ENCODE peak calls at places on chromosomes 13 and 19, in seven cellular contexts. One of them, this sample, is unnamed.

GRCh38 chr19:28296506-28296905 is 916.4 kb downstream of the UQCRFS1 start:
- DNase-seq in H9: no peak
- DNase-seq in psoas muscle: no peak
- DNase-seq in pancreas: no peak
- DNase-seq in WERI-Rb-1: no peak
- DNase-seq in fibroblast of mammary gland: peak
- DNase-seq in fibroblast of lung: no peak
- DNase-seq in this sample: no peak

GRCh38 chr19:934865-935422 is 9.1 kb downstream of the ARID3A start:
- DNase-seq in H9: no peak
- DNase-seq in psoas muscle: peak
- DNase-seq in pancreas: peak
- DNase-seq in WERI-Rb-1: no peak
- DNase-seq in fibroblast of mammary gland: peak
- DNase-seq in fibroblast of lung: peak
- DNase-seq in this sample: peak

GRCh38 chr19:18494267-18494607 is 27.6 kb downstream of the ELL start:
- DNase-seq in H9: no peak
- DNase-seq in psoas muscle: no peak
- DNase-seq in pancreas: no peak
- DNase-seq in WERI-Rb-1: no peak
- DNase-seq in fibroblast of mammary gland: peak
- DNase-seq in fibroblast of lung: peak
- DNase-seq in this sample: no peak

GRCh38 chr13:97295279-97296182 is 73.4 kb downstream of the MBNL2 start:
- DNase-seq in H9: no peak
- DNase-seq in psoas muscle: no peak
- DNase-seq in pancreas: no peak
- DNase-seq in WERI-Rb-1: no peak
- DNase-seq in fibroblast of mammary gland: peak
- DNase-seq in fibroblast of lung: peak
- DNase-seq in this sample: no peak

GRCh38 chr19:31054430-31054829 is 294.8 kb downstream of the TSHZ3 start:
- DNase-seq in H9: peak
- DNase-seq in psoas muscle: no peak
- DNase-seq in pancreas: no peak
- DNase-seq in WERI-Rb-1: peak
- DNase-seq in fibroblast of mammary gland: peak
- DNase-seq in fibroblast of lung: peak
- DNase-seq in this sample: peak

GRCh38 chr19:17679526-17680234 is 8.5 kb downstream of the UNC13A start:
- DNase-seq in H9: no peak
- DNase-seq in psoas muscle: no peak
- DNase-seq in pancreas: no peak
- DNase-seq in WERI-Rb-1: peak
- DNase-seq in fibroblast of mammary gland: no peak
- DNase-seq in fibroblast of lung: no peak
- DNase-seq in this sample: no peak

GRCh38 chr13:39035799-39036198 is 2.1 kb downstream of the PROSER1 start:
- DNase-seq in H9: no peak
- DNase-seq in psoas muscle: no peak
- DNase-seq in pancreas: no peak
- DNase-seq in WERI-Rb-1: no peak
- DNase-seq in fibroblast of mammary gland: no peak
- DNase-seq in fibroblast of lung: no peak
- DNase-seq in this sample: no peak

GRCh38 chr19:38385804-38386257 is 2.0 kb downstream of the GGN start:
- DNase-seq in H9: peak
- DNase-seq in psoas muscle: no peak
- DNase-seq in pancreas: peak
- DNase-seq in WERI-Rb-1: no peak
- DNase-seq in fibroblast of mammary gland: no peak
- DNase-seq in fibroblast of lung: no peak
- DNase-seq in this sample: no peak

GRCh38 chr13:98225036-98225940 is 48.2 kb upstream of the RNF113B start:
- DNase-seq in H9: no peak
- DNase-seq in psoas muscle: no peak
- DNase-seq in pancreas: no peak
- DNase-seq in WERI-Rb-1: no peak
- DNase-seq in fibroblast of mammary gland: no peak
- DNase-seq in fibroblast of lung: no peak
- DNase-seq in this sample: peak

GRCh38 chr19:19006213-19006612 is 27.1 kb downstream of the SUGP2 start:
- DNase-seq in H9: no peak
- DNase-seq in psoas muscle: no peak
- DNase-seq in pancreas: no peak
- DNase-seq in WERI-Rb-1: no peak
- DNase-seq in fibroblast of mammary gland: peak
- DNase-seq in fibroblast of lung: no peak
- DNase-seq in this sample: no peak

GRCh38 chr13:48066310-48066989 is 28.5 kb downstream of the MED4 start:
- DNase-seq in H9: no peak
- DNase-seq in psoas muscle: no peak
- DNase-seq in pancreas: no peak
- DNase-seq in WERI-Rb-1: peak
- DNase-seq in fibroblast of mammary gland: peak
- DNase-seq in fibroblast of lung: peak
- DNase-seq in this sample: no peak

GRCh38 chr13:75830842-75831241 is 194.7 kb downstream of the LMO7 start:
- DNase-seq in H9: no peak
- DNase-seq in psoas muscle: no peak
- DNase-seq in pancreas: no peak
- DNase-seq in WERI-Rb-1: no peak
- DNase-seq in fibroblast of mammary gland: peak
- DNase-seq in fibroblast of lung: peak
- DNase-seq in this sample: no peak

GRCh38 chr19:57103573-57104277 is 16.1 kb upstream of the USP29 start:
- DNase-seq in H9: peak
- DNase-seq in psoas muscle: peak
- DNase-seq in pancreas: peak
- DNase-seq in WERI-Rb-1: peak
- DNase-seq in fibroblast of mammary gland: peak
- DNase-seq in fibroblast of lung: peak
- DNase-seq in this sample: peak

GRCh38 chr19:4557186-4557970 is 2.1 kb downstream of the SEMA6B start:
- DNase-seq in H9: peak
- DNase-seq in psoas muscle: no peak
- DNase-seq in pancreas: no peak
- DNase-seq in WERI-Rb-1: no peak
- DNase-seq in fibroblast of mammary gland: no peak
- DNase-seq in fibroblast of lung: no peak
- DNase-seq in this sample: no peak

GRCh38 chr19:54063350-54064078 is at the start of gene VSTM1:
- DNase-seq in H9: no peak
- DNase-seq in psoas muscle: no peak
- DNase-seq in pancreas: no peak
- DNase-seq in WERI-Rb-1: no peak
- DNase-seq in fibroblast of mammary gland: no peak
- DNase-seq in fibroblast of lung: no peak
- DNase-seq in this sample: no peak

GRCh38 chr19:50833117-50833801 is at the start of gene KLK15:
- DNase-seq in H9: no peak
- DNase-seq in psoas muscle: no peak
- DNase-seq in pancreas: no peak
- DNase-seq in WERI-Rb-1: no peak
- DNase-seq in fibroblast of mammary gland: no peak
- DNase-seq in fibroblast of lung: no peak
- DNase-seq in this sample: no peak

GRCh38 chr13:36357692-36358091 is 11.5 kb upstream of the SPART start:
- DNase-seq in H9: no peak
- DNase-seq in psoas muscle: peak
- DNase-seq in pancreas: no peak
- DNase-seq in WERI-Rb-1: no peak
- DNase-seq in fibroblast of mammary gland: peak
- DNase-seq in fibroblast of lung: no peak
- DNase-seq in this sample: peak

GRCh38 chr13:106471957-106472543 is 63.4 kb downstream of the EFNB2 start:
- DNase-seq in H9: peak
- DNase-seq in psoas muscle: peak
- DNase-seq in pancreas: no peak
- DNase-seq in WERI-Rb-1: no peak
- DNase-seq in fibroblast of mammary gland: peak
- DNase-seq in fibroblast of lung: peak
- DNase-seq in this sample: no peak

GRCh38 chr19:1468274-1469199 is 10.5 kb downstream of the C19orf25 start:
- DNase-seq in H9: no peak
- DNase-seq in psoas muscle: peak
- DNase-seq in pancreas: peak
- DNase-seq in WERI-Rb-1: no peak
- DNase-seq in fibroblast of mammary gland: peak
- DNase-seq in fibroblast of lung: peak
- DNase-seq in this sample: no peak

GRCh38 chr13:81540777-81541176 is 1199.9 kb upstream of the SPRY2 start:
- DNase-seq in H9: no peak
- DNase-seq in psoas muscle: no peak
- DNase-seq in pancreas: no peak
- DNase-seq in WERI-Rb-1: no peak
- DNase-seq in fibroblast of mammary gland: peak
- DNase-seq in fibroblast of lung: peak
- DNase-seq in this sample: no peak
- TF ChIP-seq CTCF in H9: peak
- TF ChIP-seq CTCF in psoas muscle: no peak
- TF ChIP-seq CTCF in pancreas: peak
- TF ChIP-seq CTCF in WERI-Rb-1: no peak
- TF ChIP-seq CTCF in fibroblast of mammary gland: no peak
- TF ChIP-seq CTCF in fibroblast of lung: no peak
- TF ChIP-seq CTCF in this sample: peak

GRCh38 chr19:16620018-16620417 is 8.0 kb downstream of the MED26 start:
- DNase-seq in H9: no peak
- DNase-seq in psoas muscle: peak
- DNase-seq in pancreas: no peak
- DNase-seq in WERI-Rb-1: no peak
- DNase-seq in fibroblast of mammary gland: no peak
- DNase-seq in fibroblast of lung: no peak
- DNase-seq in this sample: no peak

GRCh38 chr19:16619456-16619855 is 8.5 kb downstream of the MED26 start:
- DNase-seq in H9: no peak
- DNase-seq in psoas muscle: peak
- DNase-seq in pancreas: peak
- DNase-seq in WERI-Rb-1: no peak
- DNase-seq in fibroblast of mammary gland: no peak
- DNase-seq in fibroblast of lung: no peak
- DNase-seq in this sample: no peak

GRCh38 chr19:16623066-16623465 is 4.9 kb downstream of the MED26 start:
- DNase-seq in H9: no peak
- DNase-seq in psoas muscle: no peak
- DNase-seq in pancreas: no peak
- DNase-seq in WERI-Rb-1: no peak
- DNase-seq in fibroblast of mammary gland: no peak
- DNase-seq in fibroblast of lung: no peak
- DNase-seq in this sample: no peak

GRCh38 chr19:16620584-16620983 is 7.4 kb downstream of the MED26 start:
- DNase-seq in H9: no peak
- DNase-seq in psoas muscle: no peak
- DNase-seq in pancreas: no peak
- DNase-seq in WERI-Rb-1: no peak
- DNase-seq in fibroblast of mammary gland: no peak
- DNase-seq in fibroblast of lung: no peak
- DNase-seq in this sample: no peak

DNA sequence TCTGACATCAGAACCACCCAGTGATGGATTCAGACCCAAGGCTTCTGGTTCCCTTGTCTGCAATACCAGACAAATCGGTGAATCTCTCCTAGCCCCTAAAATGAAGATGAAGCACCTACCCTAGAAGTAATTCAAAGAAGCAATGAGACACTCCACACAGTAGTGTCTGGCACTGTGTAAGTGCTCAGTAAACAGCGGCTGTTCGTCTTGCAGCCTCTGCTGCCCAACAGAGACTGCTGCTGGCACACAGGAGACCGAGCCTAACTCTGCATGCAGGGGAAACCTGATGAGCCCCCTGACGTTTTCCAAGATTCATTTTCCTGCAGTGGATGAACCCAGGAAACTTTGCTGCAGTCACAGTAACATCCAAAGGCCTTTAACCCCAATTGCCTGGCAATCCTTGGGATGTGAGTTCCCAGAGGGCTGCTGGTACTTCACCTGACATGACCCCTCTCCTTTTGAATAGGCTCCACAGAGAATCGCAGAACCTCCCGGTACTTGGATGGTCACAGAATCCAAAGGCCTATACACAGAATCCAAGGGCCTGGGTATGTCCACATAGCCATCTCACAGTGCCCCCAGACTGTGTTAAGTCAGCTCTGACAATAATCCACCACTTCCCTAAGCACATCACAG is 6.7 kb downstream of the MED26 start:
- DNase-seq in H9: no peak
- DNase-seq in psoas muscle: no peak
- DNase-seq in pancreas: no peak
- DNase-seq in WERI-Rb-1: no peak
- DNase-seq in fibroblast of mammary gland: no peak
- DNase-seq in fibroblast of lung: no peak
- DNase-seq in this sample: no peak
- TF ChIP-seq CTCF in H9: no peak
- TF ChIP-seq CTCF in psoas muscle: no peak
- TF ChIP-seq CTCF in pancreas: no peak
- TF ChIP-seq CTCF in WERI-Rb-1: no peak
- TF ChIP-seq CTCF in fibroblast of mammary gland: no peak
- TF ChIP-seq CTCF in fibroblast of lung: no peak
- TF ChIP-seq CTCF in this sample: no peak

DNA sequence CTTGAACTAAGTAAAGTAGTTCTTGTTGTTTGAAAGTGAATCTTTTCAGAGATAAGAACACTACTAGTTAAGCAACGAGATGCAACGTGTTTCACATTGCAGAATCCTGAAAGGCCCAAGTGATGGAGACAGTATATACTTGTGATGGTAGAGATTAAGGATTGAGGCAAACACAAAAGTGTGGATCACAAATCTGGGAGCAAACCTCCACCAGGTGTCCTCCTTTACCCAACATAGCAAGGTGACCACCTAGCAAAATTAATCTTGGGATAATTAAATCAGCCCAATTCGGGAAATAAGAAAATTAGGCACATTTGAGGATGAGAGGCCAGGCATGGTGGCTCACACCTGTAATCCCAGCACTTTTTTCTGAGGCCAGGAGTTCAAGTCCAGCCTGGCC is 563.9 kb downstream of the DACH1 start:
- DNase-seq in H9: no peak
- DNase-seq in psoas muscle: no peak
- DNase-seq in pancreas: no peak
- DNase-seq in WERI-Rb-1: no peak
- DNase-seq in fibroblast of mammary gland: no peak
- DNase-seq in fibroblast of lung: no peak
- DNase-seq in this sample: no peak
- TF ChIP-seq CTCF in H9: peak
- TF ChIP-seq CTCF in psoas muscle: no peak
- TF ChIP-seq CTCF in pancreas: no peak
- TF ChIP-seq CTCF in WERI-Rb-1: peak
- TF ChIP-seq CTCF in fibroblast of mammary gland: no peak
- TF ChIP-seq CTCF in fibroblast of lung: peak
- TF ChIP-seq CTCF in this sample: peak

GRCh38 chr13:31540316-31540715 is 199.0 kb upstream of the RXFP2 start:
- DNase-seq in H9: no peak
- DNase-seq in psoas muscle: no peak
- DNase-seq in pancreas: no peak
- DNase-seq in WERI-Rb-1: no peak
- DNase-seq in fibroblast of mammary gland: peak
- DNase-seq in fibroblast of lung: no peak
- DNase-seq in this sample: no peak

GRCh38 chr13:31543190-31543589 is 196.1 kb upstream of the RXFP2 start:
- DNase-seq in H9: no peak
- DNase-seq in psoas muscle: no peak
- DNase-seq in pancreas: no peak
- DNase-seq in WERI-Rb-1: no peak
- DNase-seq in fibroblast of mammary gland: no peak
- DNase-seq in fibroblast of lung: no peak
- DNase-seq in this sample: no peak

GRCh38 chr13:31538067-31539042 is 201.0 kb upstream of the RXFP2 start:
- DNase-seq in H9: no peak
- DNase-seq in psoas muscle: no peak
- DNase-seq in pancreas: peak
- DNase-seq in WERI-Rb-1: no peak
- DNase-seq in fibroblast of mammary gland: peak
- DNase-seq in fibroblast of lung: peak
- DNase-seq in this sample: no peak
- TF ChIP-seq CTCF in H9: peak
- TF ChIP-seq CTCF in psoas muscle: peak
- TF ChIP-seq CTCF in pancreas: no peak
- TF ChIP-seq CTCF in WERI-Rb-1: peak
- TF ChIP-seq CTCF in fibroblast of mammary gland: peak
- TF ChIP-seq CTCF in fibroblast of lung: peak
- TF ChIP-seq CTCF in this sample: peak

This sample was measured in LNCaP clone FGC.